ENCODE peak calls at places on chromosomes 11 and 22, in eight cellular contexts. F is cardiac muscle cell; G is effector memory CD4-positive, alpha-beta T cell; Y is right lobe of liver; Q is psoas muscle; U is testis; J is OCI-LY7; T is adipocyte. C is an unnamed sample.

GRCh38 chr11:125083312-125084056 is 20.4 kb downstream of the SLC37A2 start:
- DNase-seq in F (no peak), G (no peak), Y (no peak), Q (no peak), U (no peak), J (no peak), T (no peak), C (peak; percentile 45)

GRCh38 chr11:31874631-31875191 is 63.6 kb upstream of the PAX6 start:
- DNase-seq in F (no peak), G (no peak), Y (no peak), Q (no peak), U (no peak), J (no peak), T (no peak), C (no peak)

GRCh38 chr11:117875397-117876048 is 935 bp downstream of the FXYD6 start:
- DNase-seq in F (no peak), G (no peak), Y (no peak), Q (no peak), U (peak; percentile 54), J (no peak), T (no peak), C (no peak)

GRCh38 chr11:130817608-130817944 is 98.7 kb downstream of the SNX19 start:
- DNase-seq in F (peak; percentile 70), G (no peak), Y (no peak), Q (no peak), U (no peak), J (no peak), T (peak; percentile 73), C (no peak)

GRCh38 chr11:8728566-8728965 is 46.0 kb downstream of the RPL27A start:
- DNase-seq in F (peak; percentile 39), G (no peak), Y (no peak), Q (no peak), U (no peak), J (no peak), T (peak; percentile 28), C (no peak)

GRCh38 chr11:78156081-78156844 is 16.8 kb upstream of the ALG8 start:
- DNase-seq in F (no peak), G (no peak), Y (peak; percentile 94), Q (no peak), U (no peak), J (no peak), T (peak; percentile 15), C (no peak)

GRCh38 chr11:122095950-122096942 is 19.8 kb downstream of the BLID start:
- DNase-seq in F (peak; percentile 65), G (no peak), Y (no peak), Q (no peak), U (no peak), J (no peak), T (peak; percentile 78), C (no peak)

GRCh38 chr11:124761301-124762021 is 629 bp downstream of the ESAM start:
- DNase-seq in F (no peak), G (no peak), Y (no peak), Q (no peak), U (no peak), J (no peak), T (no peak), C (peak; percentile 66)

GRCh38 chr11:12868315-12869073 is 140.6 kb upstream of the RASSF10 start:
- DNase-seq in F (no peak), G (no peak), Y (no peak), Q (no peak), U (no peak), J (no peak), T (no peak), C (no peak)

GRCh38 chr11:113505541-113506375 is 30.6 kb upstream of the DRD2 start:
- DNase-seq in F (peak; percentile 97), G (no peak), Y (no peak), Q (no peak), U (peak; percentile 77), J (no peak), T (peak; percentile 2), C (no peak)

GRCh38 chr11:87223816-87224215 is 186.1 kb downstream of the TMEM135 start:
- DNase-seq in F (peak; percentile 36), G (no peak), Y (no peak), Q (no peak), U (no peak), J (no peak), T (peak; percentile 24), C (no peak)

GRCh38 chr11:10861047-10861446 is 3.2 kb upstream of the ZBED5 start:
- DNase-seq in F (no peak), G (no peak), Y (no peak), Q (no peak), U (no peak), J (no peak), T (no peak), C (no peak)

GRCh38 chr11:34640050-34640971 is 19.4 kb downstream of the EHF start:
- DNase-seq in F (no peak), G (no peak), Y (no peak), Q (no peak), U (no peak), J (no peak), T (peak; percentile 10), C (peak; percentile 89)

GRCh38 chr11:23509023-23509422 is 648.7 kb upstream of the CCDC179 start:
- DNase-seq in F (peak; percentile 3), G (no peak), Y (no peak), Q (no peak), U (no peak), J (no peak), T (peak; percentile 17), C (no peak)

GRCh38 chr11:10866893-10867331 is 9.1 kb upstream of the ZBED5 start:
- DNase-seq in F (peak; percentile 69), G (no peak), Y (no peak), Q (no peak), U (no peak), J (no peak), T (peak; percentile 52), C (no peak)

GRCh38 chr11:121119444-121119843 is 18.4 kb downstream of the TECTA start:
- DNase-seq in F (peak; percentile 9), G (no peak), Y (no peak), Q (no peak), U (no peak), J (peak; percentile 6), T (peak; percentile 54), C (no peak)

GRCh38 chr11:119357069-119357468 is 10.6 kb upstream of the MFRP start:
- DNase-seq in F (no peak), G (no peak), Y (no peak), Q (no peak), U (no peak), J (no peak), T (no peak), C (no peak)

GRCh38 chr22:23138584-23139469 is 3.0 kb downstream of the RSPH14 start:
- DNase-seq in F (no peak), G (no peak), Y (no peak), Q (no peak), U (no peak), J (no peak), T (no peak), C (no peak)

GRCh38 chr11:114192841-114193389 is 103.3 kb upstream of the NNMT start:
- DNase-seq in F (peak; percentile 26), G (no peak), Y (no peak), Q (no peak), U (no peak), J (peak; percentile 38), T (no peak), C (no peak)

GRCh38 chr22:47238886-47239860 is 476.7 kb downstream of the TBC1D22A start:
- DNase-seq in F (no peak), G (no peak), Y (no peak), Q (no peak), U (no peak), J (no peak), T (no peak), C (no peak)
- H3K9me3 ChIP-seq in F (peaks cover 6% of the 10 kb centered on the region), G (no peaks in the 10 kb centered on the region), Y (no peaks in the 10 kb centered on the region), Q (peaks cover 2% of the 10 kb centered on the region), U (no peaks in the 10 kb centered on the region), J (no peaks in the 10 kb centered on the region), T (peaks cover 18% of the 10 kb centered on the region), C (no peaks in the 10 kb centered on the region)

GRCh38 chr11:93715797-93716396 is 25.4 kb downstream of the TAF1D start:
- DNase-seq in F (no peak), G (no peak), Y (no peak), Q (no peak), U (no peak), J (no peak), T (no peak), C (no peak)
- H3K36me3 ChIP-seq in F (peaks cover 6% of the 10 kb centered on the region), G (peaks cover 12% of the 10 kb centered on the region), Y (no peaks in the 10 kb centered on the region), Q (peaks cover 31% of the 10 kb centered on the region), U (no peaks in the 10 kb centered on the region), J (peaks cover 96% of the 10 kb centered on the region), T (peaks cover 39% of the 10 kb centered on the region), C (peaks cover 19% of the 10 kb centered on the region)

GRCh38 chr22:47547881-47548630 is 785.6 kb downstream of the TBC1D22A start:
- DNase-seq in F (no peak), G (no peak), Y (peak; percentile 28), Q (no peak), U (no peak), J (no peak), T (no peak), C (no peak)

GRCh38 chr22:47548953-47549740 is 786.7 kb downstream of the TBC1D22A start:
- DNase-seq in F (no peak), G (no peak), Y (peak; percentile 28), Q (no peak), U (no peak), J (no peak), T (no peak), C (no peak)

GRCh38 chr22:47549741-47550340 is 787.4 kb downstream of the TBC1D22A start:
- DNase-seq in F (no peak), G (no peak), Y (peak; percentile 33), Q (no peak), U (no peak), J (no peak), T (no peak), C (no peak)

GRCh38 chr22:47544696-47545095 is 782.2 kb downstream of the TBC1D22A start:
- DNase-seq in F (no peak), G (no peak), Y (no peak), Q (no peak), U (no peak), J (no peak), T (no peak), C (no peak)

DNA sequence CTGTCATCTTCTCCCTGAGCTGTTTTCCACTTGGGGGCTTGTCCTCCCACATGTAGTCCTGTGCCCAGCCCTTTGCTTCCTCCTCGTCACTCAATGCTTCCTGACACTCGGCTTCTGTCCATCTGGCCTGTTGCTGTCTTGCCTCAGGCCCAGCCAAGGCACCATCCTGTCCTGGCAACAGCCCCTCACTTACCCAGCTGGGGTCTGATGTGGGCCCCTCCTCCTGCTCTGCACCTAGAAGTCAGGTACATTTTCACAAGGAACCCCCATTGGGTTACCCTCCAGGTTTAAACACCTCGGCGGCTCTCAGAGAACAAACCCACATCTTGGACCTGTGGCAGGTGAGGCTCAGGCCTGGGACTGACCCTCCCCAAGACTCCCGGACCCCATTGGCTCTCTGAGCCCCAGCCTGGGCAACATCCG is 784.8 kb downstream of the TBC1D22A start:
- DNase-seq in F (no peak), G (no peak), Y (peak; percentile 26), Q (no peak), U (no peak), J (no peak), T (no peak), C (no peak)
- H3K9me3 ChIP-seq in F (no peaks in the 10 kb centered on the region), G (no peaks in the 10 kb centered on the region), Y (no peaks in the 10 kb centered on the region), Q (no peaks in the 10 kb centered on the region), U (no peaks in the 10 kb centered on the region), J (no peaks in the 10 kb centered on the region), T (peaks cover 6% of the 10 kb centered on the region), C (no peaks in the 10 kb centered on the region)

DNA sequence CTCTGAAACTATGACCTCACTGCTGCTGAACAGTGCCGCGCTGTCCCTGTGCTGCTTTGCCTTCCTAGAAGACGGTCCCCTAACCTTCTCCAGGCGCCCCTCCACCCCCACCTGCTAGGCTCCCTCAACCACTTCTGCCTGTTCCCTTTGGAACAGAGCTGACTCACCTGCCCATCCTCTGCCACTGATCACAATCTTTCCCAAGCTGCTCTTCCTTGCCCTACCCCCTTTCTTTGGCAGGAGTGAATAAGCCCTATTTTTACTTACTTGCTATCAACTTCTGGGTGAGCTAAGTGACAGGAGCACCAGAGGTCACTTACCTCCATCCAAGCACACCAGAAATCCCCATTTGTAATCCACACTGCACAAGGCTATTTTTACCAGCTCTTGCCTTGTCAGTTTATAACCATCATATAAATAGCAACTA is 116.0 kb upstream of the BID start:
- DNase-seq in F (no peak), G (no peak), Y (no peak), Q (peak; percentile 85), U (no peak), J (no peak), T (no peak), C (no peak)
- H3K36me3 ChIP-seq in F (peaks cover 36% of the 10 kb centered on the region), G (peaks cover 29% of the 10 kb centered on the region), Y (no peaks in the 10 kb centered on the region), Q (peaks cover 61% of the 10 kb centered on the region), U (no peaks in the 10 kb centered on the region), J (peaks cover 99% of the 10 kb centered on the region), T (peaks cover 60% of the 10 kb centered on the region), C (peaks cover 22% of the 10 kb centered on the region)